ENCODE peak calls at places on chromosomes 12 and 14, in four cellular contexts. O, Z, V and F are unnamed samples.

GRCh38 chr14:24277606-24278321 is 6.4 kb upstream of the RABGGTA start:
- DNase-seq in O (peak; percentile 20), Z (no peak), V (no peak), F (peak; percentile 77)

GRCh38 chr12:119258149-119258548 is 76.4 kb upstream of the CCDC60 start:
- DNase-seq in O (no peak), Z (no peak), V (no peak), F (no peak)

GRCh38 chr12:131378176-131378842 is 332.6 kb upstream of the SFSWAP start:
- DNase-seq in O (no peak), Z (no peak), V (peak; percentile 15), F (no peak)

GRCh38 chr14:21063479-21063878 is 5.9 kb downstream of the RNASE8 start:
- DNase-seq in O (no peak), Z (no peak), V (no peak), F (no peak)

GRCh38 chr12:81809829-81810595 is 50.9 kb upstream of the PPFIA2 start:
- DNase-seq in O (no peak), Z (no peak), V (no peak), F (no peak)

GRCh38 chr12:80268924-80269749 is 169.8 kb downstream of the OTOGL start:
- DNase-seq in O (no peak), Z (no peak), V (no peak), F (no peak)

GRCh38 chr14:76780058-76780345 is 18.7 kb downstream of the VASH1 start:
- DNase-seq in O (no peak), Z (no peak), V (no peak), F (no peak)

GRCh38 chr12:80175307-80175930 is 76.1 kb downstream of the OTOGL start:
- DNase-seq in O (no peak), Z (no peak), V (no peak), F (no peak)

GRCh38 chr14:100586520-100587247 is 533 bp downstream of the BEGAIN start:
- DNase-seq in O (peak; percentile 67), Z (no peak), V (no peak), F (peak; percentile 45)

GRCh38 chr12:112018571-112019237 is 5.5 kb downstream of the ERP29 start:
- DNase-seq in O (no peak), Z (no peak), V (no peak), F (no peak)

GRCh38 chr12:106767954-106768501 is 6.5 kb upstream of the RIC8B start:
- DNase-seq in O (no peak), Z (no peak), V (no peak), F (no peak)

GRCh38 chr14:69657961-69658360 is 46.6 kb downstream of the SUSD6 start:
- DNase-seq in O (peak; percentile 77), Z (no peak), V (no peak), F (peak; percentile 74)

GRCh38 chr12:13100882-13101769 is 2.3 kb downstream of the GSG1 start:
- DNase-seq in O (peak; percentile 92), Z (peak; percentile 88), V (peak; percentile 98), F (peak; percentile 96)

GRCh38 chr12:13099910-13100609 is 3.4 kb downstream of the GSG1 start:
- DNase-seq in O (no peak), Z (no peak), V (no peak), F (no peak)

GRCh38 chr12:13097526-13097925 is 5.9 kb downstream of the GSG1 start:
- DNase-seq in O (no peak), Z (no peak), V (peak; percentile 83), F (peak; percentile 58)

GRCh38 chr12:13100610-13100881 is 2.9 kb downstream of the GSG1 start:
- DNase-seq in O (no peak), Z (no peak), V (no peak), F (no peak)

GRCh38 chr12:13099066-13099909 is 4.2 kb downstream of the GSG1 start:
- DNase-seq in O (no peak), Z (no peak), V (no peak), F (no peak)
- H3K4me3 ChIP-seq in O (no peak overlapping the region), Z (no peak overlapping the region), V (no peak overlapping the region), F (no peak overlapping the region)

GRCh38 chr12:89384050-89384749 is 31.9 kb upstream of the DUSP6 start:
- DNase-seq in O (no peak), Z (no peak), V (peak; percentile 72), F (peak; percentile 56)
- H3K27ac ChIP-seq in O (peak overlapping the region; percentile 2), Z (no peak overlapping the region), V (peak overlapping the region; percentile 78), F (peak overlapping the region; percentile 76)

DNA sequence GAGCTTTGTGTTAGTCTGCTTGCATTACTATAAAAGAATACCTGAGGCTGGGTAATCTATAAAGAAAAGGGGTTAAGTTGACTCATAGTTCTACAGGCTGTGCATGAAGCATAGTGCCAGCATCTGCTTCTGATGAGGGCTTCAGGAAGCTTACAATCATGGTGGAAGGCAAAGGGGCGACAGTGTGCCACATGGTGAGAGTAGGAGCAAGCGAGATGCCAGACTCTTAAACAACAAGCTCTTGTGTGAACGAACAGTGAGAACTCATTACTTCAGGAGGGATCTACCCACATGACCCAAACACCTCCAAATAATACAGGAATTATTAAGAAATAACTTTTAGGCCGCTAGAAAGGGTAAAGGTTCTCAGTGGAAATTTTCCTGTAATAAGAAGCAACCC is 28.1 kb downstream of the APOBEC1 start:
- DNase-seq in O (no peak), Z (no peak), V (no peak), F (no peak)
- H3K4me3 ChIP-seq in O (no peak overlapping the region), Z (no peak overlapping the region), V (no peak overlapping the region), F (no peak overlapping the region)

GRCh38 chr12:125343649-125344048 is 278.4 kb downstream of the AACS start:
- DNase-seq in O (no peak), Z (no peak), V (no peak), F (no peak)
- H3K27ac ChIP-seq in O (no peak overlapping the region), Z (no peak overlapping the region), V (no peak overlapping the region), F (no peak overlapping the region)